ENCODE peak calls at places on chromosomes 12 and 14, in five cellular contexts. X is K562, Q is HepG2, P is H1, U is SK-N-SH. V is an unnamed sample.

GRCh38 chr14:59281613-59282012 is 93.1 kb downstream of the DAAM1 start:
- DNase-seq in U (no peak), P (no peak), Q (no peak), X (no peak), V (no peak)

GRCh38 chr12:107351109-107351508 is 257.8 kb upstream of the CRY1 start:
- DNase-seq in X (no peak), Q (no peak), P (no peak), U (no peak), V (no peak)

GRCh38 chr14:91280129-91280528 is 35.6 kb upstream of the GPR68 start:
- DNase-seq in Q (no peak), U (no peak), X (no peak), P (no peak), V (no peak)

GRCh38 chr12:116955382-116956021 is 44.8 kb downstream of the FBXW8 start:
- DNase-seq in X (peak), P (no peak), U (no peak), Q (peak), V (peak)

GRCh38 chr14:35786856-35787255 is 22.2 kb downstream of the RALGAPA1 start:
- DNase-seq in U (no peak), Q (no peak), X (no peak), P (no peak), V (no peak)

GRCh38 chr12:56629459-56630179 is 507 bp downstream of the BAZ2A start:
- DNase-seq in P (no peak), X (peak), Q (no peak), U (peak), V (no peak)

GRCh38 chr14:90114554-90114953 is 52.8 kb downstream of the KCNK13 start:
- DNase-seq in Q (peak), X (peak), P (no peak), U (peak), V (no peak)

GRCh38 chr14:61582815-61583214 is 112.5 kb upstream of the HIF1A start:
- DNase-seq in P (no peak), U (no peak), Q (no peak), X (no peak), V (no peak)

GRCh38 chr14:67964391-67964812 is 144.8 kb downstream of the RAD51B start:
- DNase-seq in X (no peak), P (no peak), U (no peak), Q (no peak), V (no peak)
- H2AFZ ChIP-seq in X (no peak), P (no peak), U (no peak), Q (no peak), V (no peak)

GRCh38 chr12:1218369-1218768 is 227.3 kb downstream of the ERC1 start:
- DNase-seq in P (no peak), U (no peak), X (no peak), Q (no peak), V (no peak)

GRCh38 chr12:1220127-1221092 is 229.4 kb downstream of the ERC1 start:
- DNase-seq in U (no peak), Q (peak), P (no peak), X (no peak), V (no peak)

GRCh38 chr12:1213205-1213604 is 222.2 kb downstream of the ERC1 start:
- DNase-seq in P (no peak), Q (no peak), X (no peak), U (no peak), V (no peak)

GRCh38 chr12:1217191-1217949 is 226.3 kb downstream of the ERC1 start:
- DNase-seq in X (no peak), U (peak), Q (no peak), P (no peak), V (no peak)

DNA sequence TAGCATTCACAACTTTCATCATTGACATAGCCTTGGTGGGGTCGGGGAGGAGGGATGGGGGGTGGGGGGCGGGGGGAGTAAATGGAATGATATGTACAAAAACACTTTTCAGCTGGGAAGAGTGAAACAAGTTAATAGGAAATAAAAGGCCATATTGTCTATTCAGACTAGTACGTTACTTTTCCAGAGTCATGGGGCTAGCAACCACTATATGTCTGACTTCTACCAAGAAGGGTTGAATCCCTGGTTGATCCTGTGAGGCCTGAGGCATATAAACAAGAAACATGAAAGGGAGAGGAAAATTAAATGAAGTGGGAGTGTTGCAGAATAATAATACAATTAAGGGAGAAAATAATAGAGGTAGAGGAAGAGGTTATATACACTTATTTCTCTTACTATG is 225.5 kb downstream of the ERC1 start:
- DNase-seq in P (no peak), U (no peak), Q (no peak), X (no peak), V (no peak)
- TF ChIP-seq RAD21 in P (no peak), U (no peak), Q (no peak), X (no peak), V (no peak)

DNA sequence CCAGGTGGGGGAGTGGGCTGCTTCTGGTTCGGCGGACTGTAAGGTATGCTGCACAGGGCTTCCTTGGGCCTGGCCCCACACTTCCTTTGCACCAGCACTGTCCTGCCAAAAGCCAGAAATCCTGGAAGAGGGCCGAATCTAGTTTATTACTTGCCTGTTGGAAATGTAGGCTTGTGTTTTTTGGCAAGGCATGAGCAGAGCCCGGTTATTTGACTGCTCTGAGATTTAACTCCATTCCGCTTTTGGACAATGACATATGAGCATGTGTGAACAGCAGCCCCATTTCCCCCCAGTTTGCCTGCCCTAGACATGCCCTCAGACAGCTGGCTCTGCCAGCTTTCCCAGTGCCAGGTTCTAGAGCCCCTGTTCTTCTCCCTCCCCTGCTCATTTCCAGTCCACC is 86.6 kb downstream of the BORCS5 start:
- DNase-seq in X (no peak), P (no peak), Q (no peak), U (no peak), V (no peak)
- TF ChIP-seq YY1 in X (no peak), P (no peak), Q (no peak), U (no peak), V (no peak)

GRCh38 chr12:82650627-82651337 is 35.9 kb upstream of the TMTC2 start:
- DNase-seq in Q (peak), U (no peak), X (peak), P (no peak), V (peak)
- H2AFZ ChIP-seq in Q (no peak), U (no peak), X (no peak), P (peak), V (peak)

DNA sequence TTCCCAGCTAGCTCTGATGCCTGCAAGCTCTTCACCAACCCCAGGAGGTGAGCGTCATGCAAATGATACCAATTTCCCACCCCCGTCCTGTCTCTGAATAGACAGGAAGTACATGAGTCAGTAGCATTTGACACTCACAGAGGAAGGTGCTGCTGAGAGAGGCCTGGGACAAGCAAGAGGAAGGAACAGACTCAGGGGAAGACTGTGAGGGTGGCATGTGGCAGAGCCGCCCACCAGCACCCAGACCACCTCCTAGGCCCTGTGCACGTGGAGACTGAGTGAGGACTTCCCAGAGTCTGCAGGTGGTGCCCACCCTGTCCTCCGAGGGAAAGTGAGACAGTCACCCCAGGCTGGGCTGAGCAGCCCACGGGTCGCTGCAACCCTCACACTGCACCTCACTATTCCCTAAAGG is 199.5 kb upstream of the SFSWAP start:
- DNase-seq in P (peak), Q (no peak), U (no peak), X (no peak), V (peak)
- TF ChIP-seq RAD21 in P (no peak), Q (no peak), U (no peak), X (no peak), V (no peak)

GRCh38 chr12:132423251-132424117 is 66.5 kb upstream of the FBRSL1 start:
- DNase-seq in X (peak), P (no peak), U (peak), Q (peak), V (no peak)
- TF ChIP-seq YY1 in X (no peak), P (no peak), U (no peak), Q (no peak), V (no peak)

GRCh38 chr12:104956870-104957301 is 1.2 kb downstream of the SLC41A2 start:
- DNase-seq in X (no peak), P (no peak), U (no peak), Q (no peak), V (no peak)
- H2AFZ ChIP-seq in X (no peak), P (no peak), U (no peak), Q (no peak), V (peak)

DNA sequence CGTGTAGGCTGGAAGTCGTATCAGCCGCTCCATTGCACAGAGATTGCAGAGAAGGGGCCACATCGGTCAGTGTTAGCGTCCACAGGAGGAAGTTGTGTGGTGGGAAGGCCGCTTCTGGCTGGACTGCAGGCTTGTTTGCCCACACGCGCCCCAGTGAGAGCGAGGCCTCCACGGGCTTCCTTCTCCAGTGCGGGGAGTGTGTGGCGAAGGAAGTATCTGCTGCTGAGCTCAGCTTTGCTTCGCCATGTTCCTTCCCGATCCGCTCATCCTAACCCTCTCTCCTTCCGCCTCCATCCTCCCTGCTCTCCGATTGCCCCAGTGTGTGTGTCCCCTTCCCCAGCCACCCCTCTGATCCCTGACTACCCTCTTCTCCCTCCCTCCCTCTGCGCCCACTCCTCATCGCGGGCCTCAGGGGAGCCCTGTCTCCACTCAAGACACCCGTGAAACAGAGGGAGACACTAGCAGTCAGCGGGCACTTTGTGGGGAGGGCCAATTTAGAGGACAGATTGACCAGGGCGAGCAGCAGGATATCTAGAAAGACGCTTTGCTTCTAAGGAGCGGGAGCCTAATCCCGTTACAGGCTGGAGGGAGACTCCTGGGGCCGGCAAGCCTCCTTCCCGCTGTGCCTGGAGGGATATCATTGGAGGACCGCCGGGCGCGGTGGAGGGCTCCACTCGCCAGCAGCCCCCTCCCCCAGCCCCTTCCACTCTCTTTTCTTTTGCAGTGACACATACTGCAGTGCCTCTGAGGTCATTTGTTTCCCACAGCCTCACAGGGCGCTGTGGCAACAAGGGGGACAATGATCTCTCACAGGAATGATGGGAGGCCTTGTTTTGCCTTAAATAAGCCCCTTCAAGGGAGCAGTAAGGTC is 428.8 kb downstream of the ZFP36L1 start:
- DNase-seq in X (no peak), P (peak), Q (peak), U (no peak), V (no peak)
- TF ChIP-seq RAD21 in X (no peak), P (no peak), Q (no peak), U (no peak), V (no peak)

GRCh38 chr14:24251880-24252288 is 9.5 kb upstream of the TINF2 start:
- DNase-seq in X (no peak), Q (no peak), U (no peak), P (no peak), V (no peak)
- TF ChIP-seq YY1 in X (no peak), Q (no peak), U (no peak), P (no peak), V (no peak)

GRCh38 chr14:36952702-36953101 is 219.7 kb downstream of the SLC25A21 start:
- DNase-seq in X (no peak), U (no peak), Q (no peak), P (no peak), V (peak)
- H2AFZ ChIP-seq in X (no peak), U (no peak), Q (no peak), P (no peak), V (peak)